ENCODE peak calls at places on chromosomes 13 and 19, in nine cellular contexts. One of them, this sample, is unnamed.
A peak's percentile ranks its signal among the peaks of the same experiment; 100 is the strongest.

GRCh38 chr13:64480206-64480605 is 2749.9 kb downstream of the PCDH9 start:
- DNase-seq in stimulated activated CD4-positive, alpha-beta T cell treated with anti-CD3 and anti-CD28 coated beads, Interleukin-15, amount 100 ng/mL, for 1 hour: no peak
- DNase-seq in stimulated activated naive CD4-positive, alpha-beta T cell: no peak
- DNase-seq in prostate gland: no peak
- DNase-seq in skeletal muscle cell: no peak
- DNase-seq in iris pigment epithelial cell: no peak
- DNase-seq in KG1: no peak
- DNase-seq in activated naive CD4-positive, alpha-beta T cell treated with anti-CD3 and anti-CD28 coated beads for 36 hours: no peak
- DNase-seq in CD4-positive, CD25-positive, alpha-beta regulatory T cell: no peak
- DNase-seq in this sample: no peak

GRCh38 chr13:44311011-44311481 is 62.6 kb upstream of the SERP2 start:
- DNase-seq in stimulated activated naive CD4-positive, alpha-beta T cell: no peak
- DNase-seq in CD4-positive, CD25-positive, alpha-beta regulatory T cell: no peak
- DNase-seq in activated naive CD4-positive, alpha-beta T cell treated with anti-CD3 and anti-CD28 coated beads for 36 hours: no peak
- DNase-seq in KG1: no peak
- DNase-seq in iris pigment epithelial cell: peak; percentile 63
- DNase-seq in stimulated activated CD4-positive, alpha-beta T cell treated with anti-CD3 and anti-CD28 coated beads, Interleukin-15, amount 100 ng/mL, for 1 hour: no peak
- DNase-seq in prostate gland: peak; percentile 91
- DNase-seq in skeletal muscle cell: peak; percentile 87
- DNase-seq in this sample: no peak

GRCh38 chr13:25752957-25753540 is 298.8 kb downstream of the SHISA2 start:
- DNase-seq in stimulated activated CD4-positive, alpha-beta T cell treated with anti-CD3 and anti-CD28 coated beads, Interleukin-15, amount 100 ng/mL, for 1 hour: no peak
- DNase-seq in skeletal muscle cell: peak; percentile 78
- DNase-seq in prostate gland: no peak
- DNase-seq in iris pigment epithelial cell: peak; percentile 72
- DNase-seq in stimulated activated naive CD4-positive, alpha-beta T cell: no peak
- DNase-seq in KG1: peak; percentile 28
- DNase-seq in activated naive CD4-positive, alpha-beta T cell treated with anti-CD3 and anti-CD28 coated beads for 36 hours: no peak
- DNase-seq in CD4-positive, CD25-positive, alpha-beta regulatory T cell: no peak
- DNase-seq in this sample: no peak

GRCh38 chr13:94415484-94415883 is 64.0 kb downstream of the DCT start:
- DNase-seq in stimulated activated CD4-positive, alpha-beta T cell treated with anti-CD3 and anti-CD28 coated beads, Interleukin-15, amount 100 ng/mL, for 1 hour: no peak
- DNase-seq in iris pigment epithelial cell: no peak
- DNase-seq in prostate gland: no peak
- DNase-seq in activated naive CD4-positive, alpha-beta T cell treated with anti-CD3 and anti-CD28 coated beads for 36 hours: no peak
- DNase-seq in KG1: no peak
- DNase-seq in CD4-positive, CD25-positive, alpha-beta regulatory T cell: no peak
- DNase-seq in stimulated activated naive CD4-positive, alpha-beta T cell: no peak
- DNase-seq in skeletal muscle cell: no peak
- DNase-seq in this sample: no peak

GRCh38 chr13:66048888-66049287 is 1181.2 kb downstream of the PCDH9 start:
- DNase-seq in prostate gland: no peak
- DNase-seq in skeletal muscle cell: no peak
- DNase-seq in stimulated activated CD4-positive, alpha-beta T cell treated with anti-CD3 and anti-CD28 coated beads, Interleukin-15, amount 100 ng/mL, for 1 hour: no peak
- DNase-seq in iris pigment epithelial cell: peak; percentile 28
- DNase-seq in activated naive CD4-positive, alpha-beta T cell treated with anti-CD3 and anti-CD28 coated beads for 36 hours: no peak
- DNase-seq in CD4-positive, CD25-positive, alpha-beta regulatory T cell: no peak
- DNase-seq in KG1: no peak
- DNase-seq in stimulated activated naive CD4-positive, alpha-beta T cell: no peak
- DNase-seq in this sample: no peak

GRCh38 chr19:13883665-13884064 is 6.7 kb downstream of the NANOS3 start:
- DNase-seq in iris pigment epithelial cell: no peak
- DNase-seq in skeletal muscle cell: no peak
- DNase-seq in KG1: no peak
- DNase-seq in CD4-positive, CD25-positive, alpha-beta regulatory T cell: no peak
- DNase-seq in stimulated activated naive CD4-positive, alpha-beta T cell: no peak
- DNase-seq in activated naive CD4-positive, alpha-beta T cell treated with anti-CD3 and anti-CD28 coated beads for 36 hours: no peak
- DNase-seq in stimulated activated CD4-positive, alpha-beta T cell treated with anti-CD3 and anti-CD28 coated beads, Interleukin-15, amount 100 ng/mL, for 1 hour: no peak
- DNase-seq in prostate gland: no peak
- DNase-seq in this sample: no peak

GRCh38 chr13:22311734-22312404 is 641.0 kb downstream of the FGF9 start:
- DNase-seq in CD4-positive, CD25-positive, alpha-beta regulatory T cell: no peak
- DNase-seq in iris pigment epithelial cell: no peak
- DNase-seq in activated naive CD4-positive, alpha-beta T cell treated with anti-CD3 and anti-CD28 coated beads for 36 hours: no peak
- DNase-seq in skeletal muscle cell: no peak
- DNase-seq in stimulated activated CD4-positive, alpha-beta T cell treated with anti-CD3 and anti-CD28 coated beads, Interleukin-15, amount 100 ng/mL, for 1 hour: no peak
- DNase-seq in stimulated activated naive CD4-positive, alpha-beta T cell: no peak
- DNase-seq in prostate gland: no peak
- DNase-seq in KG1: no peak
- DNase-seq in this sample: no peak

GRCh38 chr19:39506944-39507714 is 7.8 kb upstream of the SELENOV start:
- DNase-seq in CD4-positive, CD25-positive, alpha-beta regulatory T cell: peak; percentile 8
- DNase-seq in stimulated activated CD4-positive, alpha-beta T cell treated with anti-CD3 and anti-CD28 coated beads, Interleukin-15, amount 100 ng/mL, for 1 hour: peak; percentile 45
- DNase-seq in prostate gland: no peak
- DNase-seq in iris pigment epithelial cell: peak; percentile 80
- DNase-seq in activated naive CD4-positive, alpha-beta T cell treated with anti-CD3 and anti-CD28 coated beads for 36 hours: peak; percentile 45
- DNase-seq in skeletal muscle cell: peak; percentile 27
- DNase-seq in stimulated activated naive CD4-positive, alpha-beta T cell: peak; percentile 16
- DNase-seq in KG1: no peak
- DNase-seq in this sample: peak; percentile 76

GRCh38 chr19:33621811-33622504 is at the start of gene CHST8:
- DNase-seq in CD4-positive, CD25-positive, alpha-beta regulatory T cell: no peak
- DNase-seq in stimulated activated CD4-positive, alpha-beta T cell treated with anti-CD3 and anti-CD28 coated beads, Interleukin-15, amount 100 ng/mL, for 1 hour: no peak
- DNase-seq in activated naive CD4-positive, alpha-beta T cell treated with anti-CD3 and anti-CD28 coated beads for 36 hours: no peak
- DNase-seq in prostate gland: peak; percentile 49
- DNase-seq in stimulated activated naive CD4-positive, alpha-beta T cell: no peak
- DNase-seq in KG1: no peak
- DNase-seq in iris pigment epithelial cell: peak; percentile 37
- DNase-seq in skeletal muscle cell: no peak
- DNase-seq in this sample: no peak

GRCh38 chr13:44576396-44577235 is 486 bp upstream of the TSC22D1 start:
- DNase-seq in skeletal muscle cell: no peak
- DNase-seq in stimulated activated naive CD4-positive, alpha-beta T cell: peak; percentile 19
- DNase-seq in activated naive CD4-positive, alpha-beta T cell treated with anti-CD3 and anti-CD28 coated beads for 36 hours: peak; percentile 17
- DNase-seq in CD4-positive, CD25-positive, alpha-beta regulatory T cell: no peak
- DNase-seq in prostate gland: peak; percentile 7
- DNase-seq in iris pigment epithelial cell: no peak
- DNase-seq in KG1: no peak
- DNase-seq in stimulated activated CD4-positive, alpha-beta T cell treated with anti-CD3 and anti-CD28 coated beads, Interleukin-15, amount 100 ng/mL, for 1 hour: no peak
- DNase-seq in this sample: peak; percentile 7

GRCh38 chr13:81916471-81916870 is 1575.5 kb upstream of the SPRY2 start:
- DNase-seq in KG1: no peak
- DNase-seq in CD4-positive, CD25-positive, alpha-beta regulatory T cell: no peak
- DNase-seq in stimulated activated CD4-positive, alpha-beta T cell treated with anti-CD3 and anti-CD28 coated beads, Interleukin-15, amount 100 ng/mL, for 1 hour: no peak
- DNase-seq in stimulated activated naive CD4-positive, alpha-beta T cell: no peak
- DNase-seq in activated naive CD4-positive, alpha-beta T cell treated with anti-CD3 and anti-CD28 coated beads for 36 hours: no peak
- DNase-seq in prostate gland: no peak
- DNase-seq in iris pigment epithelial cell: peak; percentile 10
- DNase-seq in skeletal muscle cell: no peak
- DNase-seq in this sample: no peak

GRCh38 chr13:60080871-60081270 is 82.9 kb downstream of the DIAPH3 start:
- DNase-seq in iris pigment epithelial cell: no peak
- DNase-seq in activated naive CD4-positive, alpha-beta T cell treated with anti-CD3 and anti-CD28 coated beads for 36 hours: no peak
- DNase-seq in stimulated activated naive CD4-positive, alpha-beta T cell: no peak
- DNase-seq in CD4-positive, CD25-positive, alpha-beta regulatory T cell: no peak
- DNase-seq in KG1: no peak
- DNase-seq in prostate gland: no peak
- DNase-seq in skeletal muscle cell: no peak
- DNase-seq in stimulated activated CD4-positive, alpha-beta T cell treated with anti-CD3 and anti-CD28 coated beads, Interleukin-15, amount 100 ng/mL, for 1 hour: no peak
- DNase-seq in this sample: no peak

GRCh38 chr13:63455938-63456337 is 2040.3 kb upstream of the PCDH20 start:
- DNase-seq in activated naive CD4-positive, alpha-beta T cell treated with anti-CD3 and anti-CD28 coated beads for 36 hours: no peak
- DNase-seq in iris pigment epithelial cell: no peak
- DNase-seq in CD4-positive, CD25-positive, alpha-beta regulatory T cell: no peak
- DNase-seq in KG1: no peak
- DNase-seq in prostate gland: no peak
- DNase-seq in stimulated activated CD4-positive, alpha-beta T cell treated with anti-CD3 and anti-CD28 coated beads, Interleukin-15, amount 100 ng/mL, for 1 hour: no peak
- DNase-seq in skeletal muscle cell: no peak
- DNase-seq in stimulated activated naive CD4-positive, alpha-beta T cell: no peak
- DNase-seq in this sample: no peak

GRCh38 chr13:99658266-99658991 is 157.2 kb downstream of the TM9SF2 start:
- DNase-seq in skeletal muscle cell: no peak
- DNase-seq in activated naive CD4-positive, alpha-beta T cell treated with anti-CD3 and anti-CD28 coated beads for 36 hours: peak; percentile 84
- DNase-seq in iris pigment epithelial cell: peak; percentile 54
- DNase-seq in KG1: peak; percentile 43
- DNase-seq in stimulated activated CD4-positive, alpha-beta T cell treated with anti-CD3 and anti-CD28 coated beads, Interleukin-15, amount 100 ng/mL, for 1 hour: peak; percentile 31
- DNase-seq in stimulated activated naive CD4-positive, alpha-beta T cell: peak; percentile 57
- DNase-seq in CD4-positive, CD25-positive, alpha-beta regulatory T cell: peak; percentile 59
- DNase-seq in prostate gland: peak; percentile 14
- DNase-seq in this sample: no peak

GRCh38 chr13:97223711-97224461 is 1.8 kb downstream of the MBNL2 start:
- DNase-seq in KG1: no peak
- DNase-seq in activated naive CD4-positive, alpha-beta T cell treated with anti-CD3 and anti-CD28 coated beads for 36 hours: peak; percentile 18
- DNase-seq in CD4-positive, CD25-positive, alpha-beta regulatory T cell: peak; percentile 13
- DNase-seq in iris pigment epithelial cell: peak; percentile 96
- DNase-seq in prostate gland: peak; percentile 80
- DNase-seq in stimulated activated CD4-positive, alpha-beta T cell treated with anti-CD3 and anti-CD28 coated beads, Interleukin-15, amount 100 ng/mL, for 1 hour: no peak
- DNase-seq in stimulated activated naive CD4-positive, alpha-beta T cell: peak; percentile 9
- DNase-seq in skeletal muscle cell: peak; percentile 90
- DNase-seq in this sample: no peak

This sample was measured in GM19239.